ENCODE peak calls at places on chromosomes 13 and 19, in eight cellular contexts. A, D, E, N, F, P, U and C are unnamed samples.

GRCh38 chr19:7888826-7889217 is 512 bp downstream of the LRRC8E start:
- DNase-seq in E (no peak), U (no peak), P (no peak), N (no peak), A (no peak), F (no peak), D (no peak), C (no peak)

GRCh38 chr19:55694241-55694655 is 19.2 kb downstream of the EPN1 start:
- DNase-seq in F (no peak), N (peak; percentile 45), U (no peak), A (no peak), E (no peak), D (no peak), P (no peak), C (no peak)

GRCh38 chr13:101660711-101661110 is 208.2 kb downstream of the ITGBL1 start:
- DNase-seq in F (no peak), A (no peak), N (no peak), P (no peak), D (no peak), E (no peak), U (no peak), C (no peak)

GRCh38 chr19:38841787-38842438 is 7.9 kb downstream of the HNRNPL start:
- DNase-seq in D (no peak), A (no peak), E (no peak), N (no peak), P (no peak), F (peak; percentile 55), U (no peak), C (no peak)

GRCh38 chr19:34787059-34787824 is 14.2 kb upstream of the ZNF599 start:
- DNase-seq in P (no peak), E (no peak), D (no peak), F (no peak), N (no peak), U (no peak), A (no peak), C (no peak)

GRCh38 chr19:58252102-58252685 is 23.5 kb downstream of the ZNF544 start:
- DNase-seq in N (no peak), U (no peak), A (no peak), D (no peak), F (no peak), P (peak; percentile 18), E (no peak), C (no peak)

GRCh38 chr19:4061178-4061682 is 5.5 kb downstream of the ZBTB7A start:
- DNase-seq in N (peak; percentile 88), P (peak; percentile 60), A (no peak), F (peak; percentile 97), U (peak; percentile 79), D (no peak), E (peak; percentile 55), C (no peak)

GRCh38 chr13:64083396-64083795 is 2667.7 kb upstream of the PCDH20 start:
- DNase-seq in A (no peak), P (peak; percentile 3), F (no peak), D (no peak), N (no peak), E (peak; percentile 10), U (no peak), C (no peak)

DNA sequence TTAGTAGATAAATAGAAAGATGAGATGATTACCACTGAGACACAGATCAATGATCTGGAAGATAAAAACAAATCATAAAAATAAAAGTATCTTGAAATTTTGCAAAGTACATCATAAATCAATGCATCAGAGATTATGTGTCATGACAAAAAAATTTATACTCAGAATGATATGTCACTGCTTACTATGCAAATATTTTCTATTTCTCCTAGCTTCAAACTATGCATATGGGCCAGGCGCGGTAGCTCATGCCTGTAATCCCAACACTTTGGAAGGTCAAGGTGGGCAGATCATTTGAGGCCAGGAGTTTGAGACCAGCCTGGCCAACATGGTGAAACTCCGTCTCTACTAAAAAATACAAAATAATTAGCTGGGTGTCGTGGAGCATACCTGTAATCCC is 17.3 kb upstream of the RBM26 start:
- DNase-seq in U (no peak), E (no peak), N (no peak), F (no peak), D (no peak), A (no peak), P (no peak), C (no peak)
- TF ChIP-seq CTCF in U (no peak), E (no peak), N (no peak), F (no peak), D (no peak), A (no peak), P (no peak), C (no peak)

GRCh38 chr19:48713041-48713863 is 6.3 kb downstream of the MAMSTR start:
- DNase-seq in E (no peak), D (peak; percentile 63), P (peak; percentile 19), U (no peak), A (no peak), N (no peak), F (no peak), C (no peak)
- TF ChIP-seq CTCF in E (peak; percentile 42), D (peak; percentile 56), P (peak; percentile 60), U (no peak), A (peak; percentile 51), N (no peak), F (no peak), C (no peak)

GRCh38 chr13:60226507-60226906 is 62.8 kb upstream of the DIAPH3 start:
- DNase-seq in F (peak; percentile 53), N (no peak), E (peak; percentile 25), A (no peak), D (peak; percentile 68), P (peak; percentile 51), U (no peak), C (no peak)
- TF ChIP-seq CTCF in F (peak; percentile 40), N (no peak), E (no peak), A (peak; percentile 46), D (peak; percentile 71), P (peak; percentile 56), U (no peak), C (peak; percentile 41)

GRCh38 chr19:45011959-45012358 is 10.7 kb downstream of the RELB start:
- DNase-seq in A (no peak), D (no peak), N (no peak), E (no peak), U (no peak), F (no peak), P (no peak), C (no peak)

GRCh38 chr19:45019187-45019586 is 17.9 kb downstream of the RELB start:
- DNase-seq in A (no peak), E (no peak), N (no peak), U (no peak), D (no peak), F (no peak), P (no peak), C (no peak)

GRCh38 chr19:45020071-45020470 is 18.8 kb upstream of the CLASRP start:
- DNase-seq in D (no peak), A (no peak), N (no peak), F (no peak), U (no peak), P (no peak), E (no peak), C (no peak)

GRCh38 chr19:45021971-45022370 is 16.9 kb upstream of the CLASRP start:
- DNase-seq in P (no peak), F (no peak), A (no peak), U (no peak), E (no peak), D (no peak), N (no peak), C (no peak)

GRCh38 chr19:45016388-45017314 is 15.4 kb downstream of the RELB start:
- DNase-seq in E (peak; percentile 87), N (peak; percentile 69), F (peak; percentile 84), D (peak; percentile 68), A (peak; percentile 79), P (peak; percentile 66), U (peak; percentile 74), C (peak; percentile 90)
- TF ChIP-seq CTCF in E (peak; percentile 79), N (peak; percentile 40), F (peak; percentile 66), D (peak; percentile 82), A (peak; percentile 73), P (peak; percentile 66), U (peak; percentile 39), C (peak; percentile 73)

GRCh38 chr13:86446311-86446710 is 647.1 kb upstream of the SLITRK6 start:
- DNase-seq in A (no peak), N (no peak), U (no peak), E (peak; percentile 57), D (peak; percentile 96), P (no peak), F (no peak), C (no peak)

GRCh38 chr13:86445584-86446140 is 646.4 kb upstream of the SLITRK6 start:
- DNase-seq in D (peak; percentile 34), P (no peak), U (no peak), F (no peak), A (no peak), N (no peak), E (peak; percentile 33), C (no peak)

GRCh38 chr13:86447479-86447878 is 648.3 kb upstream of the SLITRK6 start:
- DNase-seq in A (no peak), P (no peak), N (no peak), D (no peak), U (no peak), E (no peak), F (no peak), C (no peak)
- TF ChIP-seq CTCF in A (no peak), P (no peak), N (no peak), D (no peak), U (no peak), E (no peak), F (no peak), C (no peak)